ENCODE peak calls at places on chromosomes 3 and 15, in five cellular contexts. One of them, this sample, is unnamed.

GRCh38 chr3:5095879-5096278 is 26.2 kb upstream of the ARL8B start:
- DNase-seq in stomach: no peak
- DNase-seq in uterus: peak; percentile 55
- DNase-seq in ovary: peak; percentile 68
- DNase-seq in adrenal gland: no peak
- DNase-seq in this sample: no peak

GRCh38 chr15:71595846-71596553 is 214.4 kb upstream of the NR2E3 start:
- DNase-seq in stomach: no peak
- DNase-seq in uterus: no peak
- DNase-seq in ovary: no peak
- DNase-seq in adrenal gland: no peak
- DNase-seq in this sample: no peak

GRCh38 chr3:194198938-194199337 is 63.0 kb downstream of the HES1 start:
- DNase-seq in stomach: no peak
- DNase-seq in uterus: no peak
- DNase-seq in ovary: no peak
- DNase-seq in adrenal gland: no peak
- DNase-seq in this sample: no peak

GRCh38 chr3:190338717-190339116 is 16.5 kb upstream of the CLDN1 start:
- DNase-seq in stomach: no peak
- DNase-seq in uterus: no peak
- DNase-seq in ovary: no peak
- DNase-seq in adrenal gland: no peak
- DNase-seq in this sample: peak; percentile 61

GRCh38 chr3:126711361-126711760 is 7.3 kb downstream of the CHCHD6 start:
- DNase-seq in stomach: no peak
- DNase-seq in uterus: no peak
- DNase-seq in ovary: no peak
- DNase-seq in adrenal gland: no peak
- DNase-seq in this sample: no peak

GRCh38 chr3:193869221-193870201 is 266.4 kb upstream of the HES1 start:
- DNase-seq in stomach: no peak
- DNase-seq in uterus: no peak
- DNase-seq in ovary: no peak
- DNase-seq in adrenal gland: peak; percentile 39
- DNase-seq in this sample: no peak

GRCh38 chr15:94526071-94526689 is 294.8 kb downstream of the MCTP2 start:
- DNase-seq in stomach: no peak
- DNase-seq in uterus: no peak
- DNase-seq in ovary: no peak
- DNase-seq in adrenal gland: no peak
- DNase-seq in this sample: no peak

GRCh38 chr15:32957219-32957618 is 237.3 kb downstream of the FMN1 start:
- DNase-seq in stomach: no peak
- DNase-seq in uterus: no peak
- DNase-seq in ovary: no peak
- DNase-seq in adrenal gland: no peak
- DNase-seq in this sample: no peak

DNA sequence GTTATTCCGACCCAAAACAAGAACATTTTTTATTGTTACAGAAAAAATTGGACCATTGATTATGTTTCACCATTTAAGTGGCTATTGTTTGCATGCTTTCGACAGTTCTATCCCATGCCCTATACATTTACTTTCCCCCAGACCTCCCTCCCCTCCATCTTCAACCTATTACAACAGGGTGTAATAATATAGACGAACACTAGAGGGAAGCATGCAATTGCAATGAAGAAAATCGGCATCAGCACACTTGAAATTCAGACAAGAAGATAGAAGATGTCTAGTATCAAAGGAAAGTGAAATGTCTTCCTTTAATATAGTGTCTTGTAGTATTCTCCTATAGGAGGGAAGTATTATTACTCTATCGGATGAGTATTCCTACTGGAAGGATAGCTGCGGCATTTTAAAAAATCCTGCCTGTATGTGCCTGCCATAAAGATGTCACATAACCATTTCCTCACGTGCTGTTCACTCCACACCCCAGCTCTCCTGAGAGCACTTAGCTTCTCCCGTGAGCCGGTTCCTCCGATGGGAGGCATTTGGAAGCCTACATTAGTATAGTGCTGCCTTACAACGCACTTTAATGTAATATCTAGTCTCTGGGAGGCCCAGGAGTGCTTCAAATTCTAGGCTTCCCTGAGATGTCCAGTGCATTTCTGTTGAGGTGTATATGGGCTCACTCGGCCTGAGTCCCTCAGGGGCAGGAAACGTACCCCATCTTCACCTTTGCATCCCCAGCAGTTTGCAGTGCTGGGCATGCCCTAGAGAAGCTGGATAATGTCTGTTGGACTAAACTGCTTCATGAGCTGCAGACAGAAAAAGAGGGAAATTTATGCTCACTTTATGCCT is 17.8 kb upstream of the ERICH6 start:
- DNase-seq in stomach: no peak
- DNase-seq in uterus: no peak
- DNase-seq in ovary: no peak
- DNase-seq in adrenal gland: no peak
- DNase-seq in this sample: no peak
- TF ChIP-seq CTCF in stomach: no peak
- TF ChIP-seq CTCF in uterus: peak; percentile 82
- TF ChIP-seq CTCF in ovary: peak; percentile 60
- TF ChIP-seq CTCF in adrenal gland: peak; percentile 80
- TF ChIP-seq CTCF in this sample: no peak

DNA sequence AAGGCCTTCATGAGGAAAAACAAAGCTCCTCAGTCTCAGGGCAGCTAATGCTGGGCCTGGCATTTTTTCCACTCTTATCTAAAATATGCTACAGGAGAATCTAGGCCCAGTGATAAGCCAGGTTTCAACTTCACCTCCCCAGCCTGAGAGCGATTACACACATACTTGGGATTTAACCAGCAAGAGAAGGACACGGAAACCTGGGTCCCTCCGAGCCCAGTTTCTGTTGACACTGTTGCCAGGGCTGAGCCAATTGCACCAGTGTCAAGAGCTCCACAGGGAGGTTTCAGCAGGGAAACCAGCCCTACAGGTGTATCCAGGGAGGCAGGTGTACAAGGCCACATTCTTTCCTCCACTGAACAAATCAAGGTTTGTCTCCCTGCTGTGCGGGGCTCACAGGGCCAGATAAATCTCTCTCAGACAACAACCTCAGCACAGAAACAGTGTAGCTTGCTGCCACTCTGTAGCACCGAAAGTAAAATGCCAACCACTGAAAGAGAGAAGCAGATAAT is 85.4 kb downstream of the MAGI1 start:
- DNase-seq in stomach: peak; percentile 93
- DNase-seq in uterus: no peak
- DNase-seq in ovary: no peak
- DNase-seq in adrenal gland: peak; percentile 60
- DNase-seq in this sample: peak; percentile 86
- TF ChIP-seq POLR2A in stomach: no peak
- TF ChIP-seq POLR2A in uterus: no peak
- TF ChIP-seq POLR2A in ovary: no peak
- TF ChIP-seq POLR2A in adrenal gland: no peak
- TF ChIP-seq POLR2A in this sample: no peak

DNA sequence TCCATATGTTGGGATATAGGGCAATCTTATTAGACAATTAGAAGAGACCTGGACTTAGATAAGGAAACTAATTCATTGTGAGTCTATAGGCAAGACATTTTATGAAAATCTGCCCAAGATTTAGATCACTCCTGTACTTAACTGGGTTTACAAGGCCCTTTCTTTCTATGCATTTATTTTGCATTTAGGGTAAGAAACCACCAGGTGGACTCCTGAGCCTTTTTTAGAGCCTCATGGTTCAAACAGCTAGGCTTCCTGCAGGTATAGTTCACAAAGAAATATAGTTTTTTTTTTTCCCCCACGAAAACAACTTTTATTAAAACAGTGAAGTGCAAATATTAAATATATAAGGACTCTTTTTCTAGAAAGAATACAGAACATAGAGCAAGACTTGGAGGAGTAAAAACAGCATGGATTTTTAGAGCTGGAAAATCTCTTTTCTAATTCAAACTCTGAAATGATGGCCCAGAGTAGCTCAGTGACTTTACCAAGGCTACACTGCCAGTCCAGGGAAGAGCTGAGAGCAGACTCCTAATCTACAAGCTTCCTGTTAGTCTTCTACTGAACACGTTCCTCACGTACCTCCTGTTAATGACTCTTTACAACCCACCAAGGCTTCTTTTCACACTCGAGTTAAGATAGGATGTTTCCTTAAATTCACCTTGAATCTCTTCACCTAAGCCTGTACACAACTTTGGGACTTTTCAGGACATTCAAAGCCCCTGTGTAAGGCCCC is 401.0 kb upstream of the ATP11B start:
- DNase-seq in stomach: no peak
- DNase-seq in uterus: no peak
- DNase-seq in ovary: no peak
- DNase-seq in adrenal gland: no peak
- DNase-seq in this sample: no peak
- TF ChIP-seq CTCF in stomach: no peak
- TF ChIP-seq CTCF in uterus: no peak
- TF ChIP-seq CTCF in ovary: no peak
- TF ChIP-seq CTCF in adrenal gland: no peak
- TF ChIP-seq CTCF in this sample: no peak

GRCh38 chr3:128486157-128486691 is 6.8 kb downstream of the GATA2 start:
- DNase-seq in stomach: no peak
- DNase-seq in uterus: no peak
- DNase-seq in ovary: no peak
- DNase-seq in adrenal gland: no peak
- DNase-seq in this sample: no peak
- TF ChIP-seq POLR2A in stomach: no peak
- TF ChIP-seq POLR2A in uterus: no peak
- TF ChIP-seq POLR2A in ovary: no peak
- TF ChIP-seq POLR2A in adrenal gland: no peak
- TF ChIP-seq POLR2A in this sample: no peak

GRCh38 chr3:16243706-16244490 is 20.8 kb downstream of the DPH3 start:
- DNase-seq in stomach: no peak
- DNase-seq in uterus: no peak
- DNase-seq in ovary: no peak
- DNase-seq in adrenal gland: peak; percentile 37
- DNase-seq in this sample: no peak
- TF ChIP-seq CTCF in stomach: no peak
- TF ChIP-seq CTCF in uterus: no peak
- TF ChIP-seq CTCF in ovary: no peak
- TF ChIP-seq CTCF in adrenal gland: no peak
- TF ChIP-seq CTCF in this sample: no peak

GRCh38 chr3:186806173-186807055 is at the start of gene RFC4:
- DNase-seq in stomach: peak; percentile 91
- DNase-seq in uterus: peak; percentile 82
- DNase-seq in ovary: peak; percentile 76
- DNase-seq in adrenal gland: peak; percentile 87
- DNase-seq in this sample: peak; percentile 78
- TF ChIP-seq POLR2A in stomach: no peak
- TF ChIP-seq POLR2A in uterus: no peak
- TF ChIP-seq POLR2A in ovary: peak; percentile 34
- TF ChIP-seq POLR2A in adrenal gland: no peak
- TF ChIP-seq POLR2A in this sample: no peak

GRCh38 chr3:170023165-170023564 is 14.6 kb upstream of the GPR160 start:
- DNase-seq in stomach: no peak
- DNase-seq in uterus: no peak
- DNase-seq in ovary: no peak
- DNase-seq in adrenal gland: no peak
- DNase-seq in this sample: no peak

GRCh38 chr3:170024581-170024980 is 13.2 kb upstream of the GPR160 start:
- DNase-seq in stomach: no peak
- DNase-seq in uterus: no peak
- DNase-seq in ovary: no peak
- DNase-seq in adrenal gland: no peak
- DNase-seq in this sample: no peak

DNA sequence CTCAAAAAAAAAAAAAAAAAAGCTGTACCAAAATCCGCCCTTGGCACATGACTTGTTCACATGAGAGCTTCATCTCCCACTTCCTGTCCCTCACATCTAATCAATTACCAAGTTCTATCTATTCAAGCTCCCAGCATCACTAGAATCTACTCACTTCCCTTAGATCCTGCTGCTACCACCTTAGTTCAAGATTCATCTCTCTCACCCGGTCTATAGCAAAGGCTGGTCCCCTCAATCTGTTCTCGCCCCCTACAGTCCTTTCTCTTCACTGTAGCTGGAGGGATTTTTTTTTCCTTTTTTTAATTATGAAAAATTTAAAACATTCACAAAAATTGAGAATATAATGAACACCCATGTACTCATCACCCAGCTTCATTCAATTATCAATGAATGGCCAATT is 16.7 kb upstream of the GPR160 start:
- DNase-seq in stomach: no peak
- DNase-seq in uterus: no peak
- DNase-seq in ovary: no peak
- DNase-seq in adrenal gland: no peak
- DNase-seq in this sample: no peak
- TF ChIP-seq CTCF in stomach: no peak
- TF ChIP-seq CTCF in uterus: no peak
- TF ChIP-seq CTCF in ovary: no peak
- TF ChIP-seq CTCF in adrenal gland: no peak
- TF ChIP-seq CTCF in this sample: no peak

GRCh38 chr15:65044724-65045481 is at the start of gene SLC51B:
- DNase-seq in stomach: peak; percentile 61
- DNase-seq in uterus: no peak
- DNase-seq in ovary: peak; percentile 42
- DNase-seq in adrenal gland: peak; percentile 50
- DNase-seq in this sample: no peak
- TF ChIP-seq POLR2A in stomach: no peak
- TF ChIP-seq POLR2A in uterus: no peak
- TF ChIP-seq POLR2A in ovary: no peak
- TF ChIP-seq POLR2A in adrenal gland: no peak
- TF ChIP-seq POLR2A in this sample: no peak

GRCh38 chr15:50137893-50138292 is 18.9 kb upstream of the ATP8B4 start:
- DNase-seq in stomach: no peak
- DNase-seq in uterus: no peak
- DNase-seq in ovary: no peak
- DNase-seq in adrenal gland: no peak
- DNase-seq in this sample: no peak

GRCh38 chr15:50137330-50137761 is 18.3 kb upstream of the ATP8B4 start:
- DNase-seq in stomach: no peak
- DNase-seq in uterus: no peak
- DNase-seq in ovary: no peak
- DNase-seq in adrenal gland: peak; percentile 71
- DNase-seq in this sample: no peak

GRCh38 chr15:50141856-50142255 is 22.8 kb upstream of the ATP8B4 start:
- DNase-seq in stomach: no peak
- DNase-seq in uterus: no peak
- DNase-seq in ovary: no peak
- DNase-seq in adrenal gland: no peak
- DNase-seq in this sample: no peak

GRCh38 chr15:50138391-50138790 is 19.4 kb upstream of the ATP8B4 start:
- DNase-seq in stomach: no peak
- DNase-seq in uterus: no peak
- DNase-seq in ovary: no peak
- DNase-seq in adrenal gland: no peak
- DNase-seq in this sample: no peak

GRCh38 chr15:50140097-50140496 is 21.1 kb upstream of the ATP8B4 start:
- DNase-seq in stomach: no peak
- DNase-seq in uterus: no peak
- DNase-seq in ovary: no peak
- DNase-seq in adrenal gland: no peak
- DNase-seq in this sample: no peak
- TF ChIP-seq CTCF in stomach: no peak
- TF ChIP-seq CTCF in uterus: no peak
- TF ChIP-seq CTCF in ovary: no peak
- TF ChIP-seq CTCF in adrenal gland: no peak
- TF ChIP-seq CTCF in this sample: no peak

This sample was measured in lower leg skin.